ENCODE peak calls at places on chromosomes 7 and 10, in ten cellular contexts. One of them, this sample, is unnamed.

GRCh38 chr7:37084303-37084702 is 360.0 kb upstream of the AOAH start:
- DNase-seq in heart left ventricle: no peak
- DNase-seq in BJ: no peak
- DNase-seq in cardiac muscle cell: no peak
- DNase-seq in psoas muscle: no peak
- DNase-seq in kidney epithelial cell: no peak
- DNase-seq in dorsolateral prefrontal cortex: no peak
- DNase-seq in HCT116: no peak
- DNase-seq in left ventricle myocardium inferior: no peak
- DNase-seq in OCI-LY7: no peak
- DNase-seq in this sample: no peak

GRCh38 chr10:127968659-127969058 is 61.8 kb downstream of the PTPRE start:
- DNase-seq in heart left ventricle: no peak
- DNase-seq in BJ: no peak
- DNase-seq in cardiac muscle cell: no peak
- DNase-seq in psoas muscle: no peak
- DNase-seq in kidney epithelial cell: no peak
- DNase-seq in dorsolateral prefrontal cortex: no peak
- DNase-seq in HCT116: no peak
- DNase-seq in left ventricle myocardium inferior: no peak
- DNase-seq in OCI-LY7: no peak
- DNase-seq in this sample: no peak

GRCh38 chr7:31027161-31027965 is 24.7 kb upstream of the ADCYAP1R1 start:
- DNase-seq in heart left ventricle: peak
- DNase-seq in BJ: no peak
- DNase-seq in cardiac muscle cell: peak
- DNase-seq in psoas muscle: no peak
- DNase-seq in kidney epithelial cell: no peak
- DNase-seq in dorsolateral prefrontal cortex: peak
- DNase-seq in HCT116: no peak
- DNase-seq in left ventricle myocardium inferior: peak
- DNase-seq in OCI-LY7: no peak
- DNase-seq in this sample: peak

GRCh38 chr7:74584160-74584954 is 73.2 kb upstream of the GTF2I start:
- DNase-seq in heart left ventricle: no peak
- DNase-seq in BJ: no peak
- DNase-seq in cardiac muscle cell: no peak
- DNase-seq in psoas muscle: no peak
- DNase-seq in kidney epithelial cell: no peak
- DNase-seq in dorsolateral prefrontal cortex: no peak
- DNase-seq in HCT116: no peak
- DNase-seq in left ventricle myocardium inferior: no peak
- DNase-seq in OCI-LY7: no peak
- DNase-seq in this sample: no peak

GRCh38 chr7:137454169-137455166 is 110.9 kb upstream of the PTN start:
- DNase-seq in heart left ventricle: peak
- DNase-seq in BJ: no peak
- DNase-seq in cardiac muscle cell: peak
- DNase-seq in psoas muscle: no peak
- DNase-seq in kidney epithelial cell: no peak
- DNase-seq in dorsolateral prefrontal cortex: no peak
- DNase-seq in HCT116: no peak
- DNase-seq in left ventricle myocardium inferior: no peak
- DNase-seq in OCI-LY7: peak
- DNase-seq in this sample: peak

GRCh38 chr7:50591480-50592438 is 26.6 kb upstream of the DDC start:
- DNase-seq in heart left ventricle: no peak
- DNase-seq in BJ: no peak
- DNase-seq in cardiac muscle cell: no peak
- DNase-seq in psoas muscle: no peak
- DNase-seq in kidney epithelial cell: peak
- DNase-seq in dorsolateral prefrontal cortex: no peak
- DNase-seq in HCT116: no peak
- DNase-seq in left ventricle myocardium inferior: no peak
- DNase-seq in OCI-LY7: no peak
- DNase-seq in this sample: no peak

GRCh38 chr7:24907311-24907886 is 72.6 kb downstream of the OSBPL3 start:
- DNase-seq in heart left ventricle: no peak
- DNase-seq in BJ: no peak
- DNase-seq in cardiac muscle cell: no peak
- DNase-seq in psoas muscle: no peak
- DNase-seq in kidney epithelial cell: peak
- DNase-seq in dorsolateral prefrontal cortex: no peak
- DNase-seq in HCT116: peak
- DNase-seq in left ventricle myocardium inferior: no peak
- DNase-seq in OCI-LY7: no peak
- DNase-seq in this sample: no peak

GRCh38 chr10:73910401-73910763 is 550 bp upstream of the PLAU start:
- DNase-seq in heart left ventricle: no peak
- DNase-seq in BJ: no peak
- DNase-seq in cardiac muscle cell: peak
- DNase-seq in psoas muscle: no peak
- DNase-seq in kidney epithelial cell: no peak
- DNase-seq in dorsolateral prefrontal cortex: no peak
- DNase-seq in HCT116: no peak
- DNase-seq in left ventricle myocardium inferior: no peak
- DNase-seq in OCI-LY7: peak
- DNase-seq in this sample: no peak

GRCh38 chr7:26429168-26429567 is 137.5 kb downstream of the SNX10 start:
- DNase-seq in heart left ventricle: no peak
- DNase-seq in BJ: no peak
- DNase-seq in cardiac muscle cell: no peak
- DNase-seq in psoas muscle: no peak
- DNase-seq in kidney epithelial cell: no peak
- DNase-seq in dorsolateral prefrontal cortex: no peak
- DNase-seq in HCT116: no peak
- DNase-seq in left ventricle myocardium inferior: no peak
- DNase-seq in OCI-LY7: no peak
- DNase-seq in this sample: no peak

GRCh38 chr7:80721880-80722595 is 83.6 kb downstream of the CD36 start:
- DNase-seq in heart left ventricle: no peak
- DNase-seq in BJ: no peak
- DNase-seq in cardiac muscle cell: no peak
- DNase-seq in psoas muscle: no peak
- DNase-seq in kidney epithelial cell: peak
- DNase-seq in dorsolateral prefrontal cortex: no peak
- DNase-seq in HCT116: peak
- DNase-seq in left ventricle myocardium inferior: no peak
- DNase-seq in OCI-LY7: no peak
- DNase-seq in this sample: no peak

GRCh38 chr10:129890170-129890569 is 73.9 kb downstream of the EBF3 start:
- DNase-seq in heart left ventricle: no peak
- DNase-seq in BJ: no peak
- DNase-seq in cardiac muscle cell: no peak
- DNase-seq in psoas muscle: peak
- DNase-seq in kidney epithelial cell: no peak
- DNase-seq in dorsolateral prefrontal cortex: no peak
- DNase-seq in HCT116: no peak
- DNase-seq in left ventricle myocardium inferior: no peak
- DNase-seq in OCI-LY7: no peak
- DNase-seq in this sample: no peak

GRCh38 chr10:124091646-124092269 is 1.6 kb downstream of the CHST15 start:
- DNase-seq in heart left ventricle: peak
- DNase-seq in BJ: no peak
- DNase-seq in cardiac muscle cell: peak
- DNase-seq in psoas muscle: peak
- DNase-seq in kidney epithelial cell: no peak
- DNase-seq in dorsolateral prefrontal cortex: no peak
- DNase-seq in HCT116: no peak
- DNase-seq in left ventricle myocardium inferior: peak
- DNase-seq in OCI-LY7: peak
- DNase-seq in this sample: peak

GRCh38 chr7:12706900-12707536 is 19.6 kb downstream of the ARL4A start:
- DNase-seq in heart left ventricle: no peak
- DNase-seq in BJ: no peak
- DNase-seq in cardiac muscle cell: no peak
- DNase-seq in psoas muscle: no peak
- DNase-seq in kidney epithelial cell: no peak
- DNase-seq in dorsolateral prefrontal cortex: no peak
- DNase-seq in HCT116: no peak
- DNase-seq in left ventricle myocardium inferior: no peak
- DNase-seq in OCI-LY7: no peak
- DNase-seq in this sample: no peak

GRCh38 chr7:134827436-134827835 is 48.0 kb downstream of the CALD1 start:
- DNase-seq in heart left ventricle: no peak
- DNase-seq in BJ: no peak
- DNase-seq in cardiac muscle cell: no peak
- DNase-seq in psoas muscle: no peak
- DNase-seq in kidney epithelial cell: no peak
- DNase-seq in dorsolateral prefrontal cortex: no peak
- DNase-seq in HCT116: no peak
- DNase-seq in left ventricle myocardium inferior: no peak
- DNase-seq in OCI-LY7: no peak
- DNase-seq in this sample: peak

GRCh38 chr10:43220971-43221418 is 45.9 kb downstream of the RASGEF1A start:
- DNase-seq in heart left ventricle: no peak
- DNase-seq in BJ: no peak
- DNase-seq in cardiac muscle cell: no peak
- DNase-seq in psoas muscle: peak
- DNase-seq in kidney epithelial cell: no peak
- DNase-seq in dorsolateral prefrontal cortex: no peak
- DNase-seq in HCT116: no peak
- DNase-seq in left ventricle myocardium inferior: peak
- DNase-seq in OCI-LY7: no peak
- DNase-seq in this sample: no peak

GRCh38 chr7:127927339-127927679 is 103.9 kb downstream of the LRRC4 start:
- DNase-seq in heart left ventricle: no peak
- DNase-seq in BJ: no peak
- DNase-seq in cardiac muscle cell: peak
- DNase-seq in psoas muscle: no peak
- DNase-seq in kidney epithelial cell: no peak
- DNase-seq in dorsolateral prefrontal cortex: no peak
- DNase-seq in HCT116: no peak
- DNase-seq in left ventricle myocardium inferior: no peak
- DNase-seq in OCI-LY7: no peak
- DNase-seq in this sample: no peak

GRCh38 chr10:75773139-75773801 is 341.8 kb downstream of the LRMDA start:
- DNase-seq in heart left ventricle: no peak
- DNase-seq in BJ: no peak
- DNase-seq in cardiac muscle cell: no peak
- DNase-seq in psoas muscle: no peak
- DNase-seq in kidney epithelial cell: peak
- DNase-seq in dorsolateral prefrontal cortex: no peak
- DNase-seq in HCT116: no peak
- DNase-seq in left ventricle myocardium inferior: no peak
- DNase-seq in OCI-LY7: no peak
- DNase-seq in this sample: no peak

GRCh38 chr10:67606572-67606971 is 89.4 kb downstream of the CTNNA3 start:
- DNase-seq in heart left ventricle: no peak
- DNase-seq in BJ: peak
- DNase-seq in cardiac muscle cell: no peak
- DNase-seq in psoas muscle: no peak
- DNase-seq in kidney epithelial cell: peak
- DNase-seq in dorsolateral prefrontal cortex: no peak
- DNase-seq in HCT116: no peak
- DNase-seq in left ventricle myocardium inferior: no peak
- DNase-seq in OCI-LY7: no peak
- DNase-seq in this sample: no peak

GRCh38 chr7:132614428-132615076 is 38.3 kb upstream of the PLXNA4 start:
- DNase-seq in heart left ventricle: peak
- DNase-seq in BJ: no peak
- DNase-seq in cardiac muscle cell: peak
- DNase-seq in psoas muscle: peak
- DNase-seq in kidney epithelial cell: no peak
- DNase-seq in dorsolateral prefrontal cortex: no peak
- DNase-seq in HCT116: no peak
- DNase-seq in left ventricle myocardium inferior: peak
- DNase-seq in OCI-LY7: no peak
- DNase-seq in this sample: peak

GRCh38 chr7:120055300-120055699 is 217.7 kb upstream of the KCND2 start:
- DNase-seq in heart left ventricle: no peak
- DNase-seq in BJ: no peak
- DNase-seq in cardiac muscle cell: no peak
- DNase-seq in psoas muscle: no peak
- DNase-seq in kidney epithelial cell: peak
- DNase-seq in dorsolateral prefrontal cortex: no peak
- DNase-seq in HCT116: peak
- DNase-seq in left ventricle myocardium inferior: no peak
- DNase-seq in OCI-LY7: no peak
- DNase-seq in this sample: no peak

GRCh38 chr10:44395902-44396670 is 11.2 kb upstream of the CXCL12 start:
- DNase-seq in heart left ventricle: no peak
- DNase-seq in BJ: no peak
- DNase-seq in cardiac muscle cell: no peak
- DNase-seq in psoas muscle: no peak
- DNase-seq in kidney epithelial cell: no peak
- DNase-seq in dorsolateral prefrontal cortex: no peak
- DNase-seq in HCT116: no peak
- DNase-seq in left ventricle myocardium inferior: no peak
- DNase-seq in OCI-LY7: no peak
- DNase-seq in this sample: no peak

GRCh38 chr7:78864339-78864738 is 589.1 kb downstream of the MAGI2 start:
- DNase-seq in heart left ventricle: no peak
- DNase-seq in BJ: no peak
- DNase-seq in cardiac muscle cell: peak
- DNase-seq in psoas muscle: no peak
- DNase-seq in kidney epithelial cell: no peak
- DNase-seq in dorsolateral prefrontal cortex: no peak
- DNase-seq in HCT116: no peak
- DNase-seq in left ventricle myocardium inferior: no peak
- DNase-seq in OCI-LY7: no peak
- DNase-seq in this sample: no peak
- TF ChIP-seq CTCF in heart left ventricle: no peak
- TF ChIP-seq CTCF in BJ: no peak
- TF ChIP-seq CTCF in cardiac muscle cell: no peak
- TF ChIP-seq CTCF in psoas muscle: no peak
- TF ChIP-seq CTCF in kidney epithelial cell: no peak
- TF ChIP-seq CTCF in dorsolateral prefrontal cortex: no peak
- TF ChIP-seq CTCF in HCT116: no peak
- TF ChIP-seq CTCF in left ventricle myocardium inferior: no peak
- TF ChIP-seq CTCF in OCI-LY7: no peak
- TF ChIP-seq CTCF in this sample: no peak

GRCh38 chr7:28298870-28299484 is 113.3 kb upstream of the CREB5 start:
- DNase-seq in heart left ventricle: peak
- DNase-seq in BJ: no peak
- DNase-seq in cardiac muscle cell: peak
- DNase-seq in psoas muscle: no peak
- DNase-seq in kidney epithelial cell: no peak
- DNase-seq in dorsolateral prefrontal cortex: peak
- DNase-seq in HCT116: peak
- DNase-seq in left ventricle myocardium inferior: no peak
- DNase-seq in OCI-LY7: peak
- DNase-seq in this sample: no peak
- TF ChIP-seq CTCF in heart left ventricle: no peak
- TF ChIP-seq CTCF in BJ: peak
- TF ChIP-seq CTCF in cardiac muscle cell: peak
- TF ChIP-seq CTCF in psoas muscle: peak
- TF ChIP-seq CTCF in kidney epithelial cell: peak
- TF ChIP-seq CTCF in dorsolateral prefrontal cortex: peak
- TF ChIP-seq CTCF in HCT116: peak
- TF ChIP-seq CTCF in left ventricle myocardium inferior: peak
- TF ChIP-seq CTCF in OCI-LY7: peak
- TF ChIP-seq CTCF in this sample: peak

GRCh38 chr10:52778511-52779392 is 6.2 kb upstream of the MBL2 start:
- DNase-seq in heart left ventricle: no peak
- DNase-seq in BJ: no peak
- DNase-seq in cardiac muscle cell: peak
- DNase-seq in psoas muscle: no peak
- DNase-seq in kidney epithelial cell: no peak
- DNase-seq in dorsolateral prefrontal cortex: no peak
- DNase-seq in HCT116: peak
- DNase-seq in left ventricle myocardium inferior: no peak
- DNase-seq in OCI-LY7: peak
- DNase-seq in this sample: no peak
- TF ChIP-seq CTCF in heart left ventricle: peak
- TF ChIP-seq CTCF in BJ: peak
- TF ChIP-seq CTCF in cardiac muscle cell: peak
- TF ChIP-seq CTCF in psoas muscle: no peak
- TF ChIP-seq CTCF in kidney epithelial cell: peak
- TF ChIP-seq CTCF in dorsolateral prefrontal cortex: peak
- TF ChIP-seq CTCF in HCT116: peak
- TF ChIP-seq CTCF in left ventricle myocardium inferior: peak
- TF ChIP-seq CTCF in OCI-LY7: peak
- TF ChIP-seq CTCF in this sample: peak

GRCh38 chr10:58857251-58857650 is 319.2 kb upstream of the PHYHIPL start:
- DNase-seq in heart left ventricle: no peak
- DNase-seq in BJ: no peak
- DNase-seq in cardiac muscle cell: no peak
- DNase-seq in psoas muscle: no peak
- DNase-seq in kidney epithelial cell: no peak
- DNase-seq in dorsolateral prefrontal cortex: no peak
- DNase-seq in HCT116: no peak
- DNase-seq in left ventricle myocardium inferior: no peak
- DNase-seq in OCI-LY7: no peak
- DNase-seq in this sample: no peak
- TF ChIP-seq CTCF in heart left ventricle: no peak
- TF ChIP-seq CTCF in BJ: no peak
- TF ChIP-seq CTCF in cardiac muscle cell: no peak
- TF ChIP-seq CTCF in psoas muscle: no peak
- TF ChIP-seq CTCF in kidney epithelial cell: no peak
- TF ChIP-seq CTCF in dorsolateral prefrontal cortex: no peak
- TF ChIP-seq CTCF in HCT116: no peak
- TF ChIP-seq CTCF in left ventricle myocardium inferior: no peak
- TF ChIP-seq CTCF in OCI-LY7: no peak
- TF ChIP-seq CTCF in this sample: no peak

This sample was measured in heart right ventricle.